ENCODE peak calls at places on chromosomes 12 and 14, in eight cellular contexts. One of them, this sample, is unnamed.

GRCh38 chr14:24411468-24412454 is 13.0 kb downstream of the NYNRIN start:
- DNase-seq in AML-193: peak; percentile 25
- DNase-seq in thoracic aorta: no peak
- DNase-seq in NCI-H460: peak; percentile 61
- DNase-seq in effector memory CD4-positive, alpha-beta T cell: no peak
- DNase-seq in neural crest cell: no peak
- DNase-seq in vagina: no peak
- DNase-seq in brain microvascular endothelial cell: peak; percentile 51
- DNase-seq in this sample: peak; percentile 60

GRCh38 chr12:50185496-50185895 is 18.3 kb upstream of the CERS5 start:
- DNase-seq in brain microvascular endothelial cell: no peak
- DNase-seq in effector memory CD4-positive, alpha-beta T cell: no peak
- DNase-seq in thoracic aorta: no peak
- DNase-seq in neural crest cell: no peak
- DNase-seq in AML-193: no peak
- DNase-seq in vagina: no peak
- DNase-seq in NCI-H460: no peak
- DNase-seq in this sample: no peak

GRCh38 chr14:71776463-71777359 is 155.5 kb upstream of the RGS6 start:
- DNase-seq in AML-193: no peak
- DNase-seq in thoracic aorta: no peak
- DNase-seq in brain microvascular endothelial cell: no peak
- DNase-seq in effector memory CD4-positive, alpha-beta T cell: no peak
- DNase-seq in NCI-H460: no peak
- DNase-seq in vagina: no peak
- DNase-seq in neural crest cell: no peak
- DNase-seq in this sample: no peak

GRCh38 chr12:23906329-23906728 is 43.1 kb downstream of the SOX5 start:
- DNase-seq in vagina: no peak
- DNase-seq in thoracic aorta: no peak
- DNase-seq in brain microvascular endothelial cell: peak; percentile 67
- DNase-seq in effector memory CD4-positive, alpha-beta T cell: no peak
- DNase-seq in AML-193: no peak
- DNase-seq in NCI-H460: peak; percentile 8
- DNase-seq in neural crest cell: peak; percentile 37
- DNase-seq in this sample: no peak

GRCh38 chr12:28378749-28379148 is 188.5 kb downstream of the CCDC91 start:
- DNase-seq in AML-193: no peak
- DNase-seq in effector memory CD4-positive, alpha-beta T cell: no peak
- DNase-seq in NCI-H460: no peak
- DNase-seq in vagina: no peak
- DNase-seq in thoracic aorta: no peak
- DNase-seq in brain microvascular endothelial cell: peak; percentile 14
- DNase-seq in neural crest cell: no peak
- DNase-seq in this sample: no peak

GRCh38 chr12:78959556-78959955 is 95.0 kb downstream of the SYT1 start:
- DNase-seq in NCI-H460: no peak
- DNase-seq in thoracic aorta: no peak
- DNase-seq in brain microvascular endothelial cell: no peak
- DNase-seq in neural crest cell: no peak
- DNase-seq in AML-193: no peak
- DNase-seq in vagina: no peak
- DNase-seq in effector memory CD4-positive, alpha-beta T cell: no peak
- DNase-seq in this sample: no peak

GRCh38 chr12:75724913-75725312 is 213.5 kb upstream of the KRR1 start:
- DNase-seq in effector memory CD4-positive, alpha-beta T cell: no peak
- DNase-seq in brain microvascular endothelial cell: peak; percentile 83
- DNase-seq in thoracic aorta: no peak
- DNase-seq in NCI-H460: no peak
- DNase-seq in AML-193: no peak
- DNase-seq in vagina: no peak
- DNase-seq in neural crest cell: no peak
- DNase-seq in this sample: peak; percentile 19

GRCh38 chr12:76568888-76569551 is 9.4 kb upstream of the OSBPL8 start:
- DNase-seq in AML-193: no peak
- DNase-seq in thoracic aorta: no peak
- DNase-seq in vagina: no peak
- DNase-seq in brain microvascular endothelial cell: no peak
- DNase-seq in effector memory CD4-positive, alpha-beta T cell: no peak
- DNase-seq in NCI-H460: no peak
- DNase-seq in neural crest cell: no peak
- DNase-seq in this sample: no peak

GRCh38 chr14:82009076-82009475 is 475.4 kb upstream of the SEL1L start:
- DNase-seq in NCI-H460: no peak
- DNase-seq in effector memory CD4-positive, alpha-beta T cell: no peak
- DNase-seq in brain microvascular endothelial cell: no peak
- DNase-seq in thoracic aorta: no peak
- DNase-seq in neural crest cell: no peak
- DNase-seq in AML-193: no peak
- DNase-seq in vagina: no peak
- DNase-seq in this sample: peak; percentile 22

GRCh38 chr12:104576980-104577925 is 120.5 kb downstream of the CHST11 start:
- DNase-seq in NCI-H460: no peak
- DNase-seq in brain microvascular endothelial cell: peak; percentile 90
- DNase-seq in effector memory CD4-positive, alpha-beta T cell: no peak
- DNase-seq in AML-193: no peak
- DNase-seq in thoracic aorta: no peak
- DNase-seq in vagina: no peak
- DNase-seq in neural crest cell: no peak
- DNase-seq in this sample: no peak

GRCh38 chr12:52316701-52317100 is 4.5 kb downstream of the KRT83 start:
- DNase-seq in vagina: no peak
- DNase-seq in effector memory CD4-positive, alpha-beta T cell: no peak
- DNase-seq in NCI-H460: no peak
- DNase-seq in neural crest cell: no peak
- DNase-seq in brain microvascular endothelial cell: no peak
- DNase-seq in AML-193: no peak
- DNase-seq in thoracic aorta: no peak
- DNase-seq in this sample: no peak

GRCh38 chr14:45201908-45202307 is 51.1 kb downstream of the MIS18BP1 start:
- DNase-seq in effector memory CD4-positive, alpha-beta T cell: no peak
- DNase-seq in thoracic aorta: no peak
- DNase-seq in brain microvascular endothelial cell: peak; percentile 3
- DNase-seq in NCI-H460: peak; percentile 4
- DNase-seq in neural crest cell: no peak
- DNase-seq in vagina: no peak
- DNase-seq in AML-193: peak; percentile 15
- DNase-seq in this sample: peak; percentile 47

GRCh38 chr12:42278116-42278485 is 40.1 kb upstream of the YAF2 start:
- DNase-seq in neural crest cell: no peak
- DNase-seq in NCI-H460: no peak
- DNase-seq in effector memory CD4-positive, alpha-beta T cell: no peak
- DNase-seq in AML-193: no peak
- DNase-seq in brain microvascular endothelial cell: no peak
- DNase-seq in vagina: no peak
- DNase-seq in thoracic aorta: no peak
- DNase-seq in this sample: no peak

GRCh38 chr14:50039734-50040400 is 76.5 kb downstream of the VCPKMT start:
- DNase-seq in vagina: no peak
- DNase-seq in NCI-H460: no peak
- DNase-seq in AML-193: peak; percentile 74
- DNase-seq in neural crest cell: no peak
- DNase-seq in effector memory CD4-positive, alpha-beta T cell: no peak
- DNase-seq in thoracic aorta: no peak
- DNase-seq in brain microvascular endothelial cell: peak; percentile 72
- DNase-seq in this sample: no peak

GRCh38 chr12:14827043-14827442 is 13.1 kb upstream of the SMCO3 start:
- DNase-seq in effector memory CD4-positive, alpha-beta T cell: no peak
- DNase-seq in brain microvascular endothelial cell: no peak
- DNase-seq in vagina: no peak
- DNase-seq in thoracic aorta: no peak
- DNase-seq in AML-193: no peak
- DNase-seq in NCI-H460: no peak
- DNase-seq in neural crest cell: no peak
- DNase-seq in this sample: no peak

GRCh38 chr12:73361156-73361866 is 1089.1 kb downstream of the TRHDE start:
- DNase-seq in vagina: no peak
- DNase-seq in effector memory CD4-positive, alpha-beta T cell: no peak
- DNase-seq in NCI-H460: no peak
- DNase-seq in AML-193: no peak
- DNase-seq in neural crest cell: no peak
- DNase-seq in brain microvascular endothelial cell: no peak
- DNase-seq in thoracic aorta: no peak
- DNase-seq in this sample: no peak

GRCh38 chr14:52885230-52885629 is 65.6 kb downstream of the FERMT2 start:
- DNase-seq in brain microvascular endothelial cell: no peak
- DNase-seq in AML-193: no peak
- DNase-seq in effector memory CD4-positive, alpha-beta T cell: no peak
- DNase-seq in neural crest cell: no peak
- DNase-seq in vagina: no peak
- DNase-seq in NCI-H460: no peak
- DNase-seq in thoracic aorta: no peak
- DNase-seq in this sample: no peak

GRCh38 chr14:68643673-68644072 is 149.2 kb downstream of the ZFP36L1 start:
- DNase-seq in vagina: no peak
- DNase-seq in NCI-H460: no peak
- DNase-seq in brain microvascular endothelial cell: no peak
- DNase-seq in effector memory CD4-positive, alpha-beta T cell: no peak
- DNase-seq in thoracic aorta: no peak
- DNase-seq in neural crest cell: no peak
- DNase-seq in AML-193: no peak
- DNase-seq in this sample: no peak

GRCh38 chr12:1306817-1307216 is 287.6 kb downstream of the FBXL14 start:
- DNase-seq in brain microvascular endothelial cell: no peak
- DNase-seq in NCI-H460: no peak
- DNase-seq in AML-193: no peak
- DNase-seq in vagina: no peak
- DNase-seq in thoracic aorta: no peak
- DNase-seq in effector memory CD4-positive, alpha-beta T cell: no peak
- DNase-seq in neural crest cell: no peak
- DNase-seq in this sample: no peak

GRCh38 chr12:118548887-118549286 is 172.5 kb downstream of the SUDS3 start:
- DNase-seq in brain microvascular endothelial cell: no peak
- DNase-seq in thoracic aorta: no peak
- DNase-seq in AML-193: no peak
- DNase-seq in vagina: peak; percentile 22
- DNase-seq in effector memory CD4-positive, alpha-beta T cell: no peak
- DNase-seq in neural crest cell: no peak
- DNase-seq in NCI-H460: no peak
- DNase-seq in this sample: no peak

GRCh38 chr12:123075591-123076171 is 75.2 kb downstream of the PITPNM2 start:
- DNase-seq in thoracic aorta: no peak
- DNase-seq in brain microvascular endothelial cell: no peak
- DNase-seq in vagina: no peak
- DNase-seq in neural crest cell: peak; percentile 18
- DNase-seq in AML-193: no peak
- DNase-seq in NCI-H460: no peak
- DNase-seq in effector memory CD4-positive, alpha-beta T cell: peak; percentile 49
- DNase-seq in this sample: no peak

GRCh38 chr14:53630336-53630735 is 326.3 kb downstream of the BMP4 start:
- DNase-seq in thoracic aorta: no peak
- DNase-seq in vagina: no peak
- DNase-seq in effector memory CD4-positive, alpha-beta T cell: no peak
- DNase-seq in brain microvascular endothelial cell: no peak
- DNase-seq in NCI-H460: no peak
- DNase-seq in neural crest cell: no peak
- DNase-seq in AML-193: no peak
- DNase-seq in this sample: no peak

GRCh38 chr12:130240831-130241590 is 78.7 kb downstream of the FZD10 start:
- DNase-seq in thoracic aorta: no peak
- DNase-seq in vagina: no peak
- DNase-seq in AML-193: no peak
- DNase-seq in NCI-H460: no peak
- DNase-seq in brain microvascular endothelial cell: no peak
- DNase-seq in neural crest cell: no peak
- DNase-seq in effector memory CD4-positive, alpha-beta T cell: no peak
- DNase-seq in this sample: no peak

GRCh38 chr14:59292028-59292427 is 103.6 kb downstream of the DAAM1 start:
- DNase-seq in brain microvascular endothelial cell: no peak
- DNase-seq in NCI-H460: no peak
- DNase-seq in thoracic aorta: no peak
- DNase-seq in effector memory CD4-positive, alpha-beta T cell: no peak
- DNase-seq in neural crest cell: no peak
- DNase-seq in AML-193: no peak
- DNase-seq in vagina: no peak
- DNase-seq in this sample: no peak

GRCh38 chr12:2794261-2794735 is 472 bp upstream of the FKBP4 start:
- DNase-seq in effector memory CD4-positive, alpha-beta T cell: no peak
- DNase-seq in vagina: no peak
- DNase-seq in neural crest cell: no peak
- DNase-seq in brain microvascular endothelial cell: peak; percentile 22
- DNase-seq in AML-193: no peak
- DNase-seq in NCI-H460: no peak
- DNase-seq in thoracic aorta: no peak
- DNase-seq in this sample: peak; percentile 29

GRCh38 chr14:74324945-74325361 is 22.2 kb upstream of the ABCD4 start:
- DNase-seq in brain microvascular endothelial cell: peak; percentile 2
- DNase-seq in neural crest cell: peak; percentile 14
- DNase-seq in AML-193: peak; percentile 51
- DNase-seq in vagina: no peak
- DNase-seq in thoracic aorta: no peak
- DNase-seq in effector memory CD4-positive, alpha-beta T cell: no peak
- DNase-seq in NCI-H460: peak; percentile 21
- DNase-seq in this sample: no peak

GRCh38 chr14:92684801-92685560 is 63.4 kb downstream of the LGMN start:
- DNase-seq in effector memory CD4-positive, alpha-beta T cell: no peak
- DNase-seq in thoracic aorta: no peak
- DNase-seq in vagina: no peak
- DNase-seq in brain microvascular endothelial cell: no peak
- DNase-seq in neural crest cell: no peak
- DNase-seq in AML-193: no peak
- DNase-seq in NCI-H460: no peak
- DNase-seq in this sample: no peak

GRCh38 chr12:52228931-52229330 is 4.1 kb upstream of the KRT7 start:
- DNase-seq in vagina: no peak
- DNase-seq in thoracic aorta: no peak
- DNase-seq in effector memory CD4-positive, alpha-beta T cell: no peak
- DNase-seq in AML-193: no peak
- DNase-seq in brain microvascular endothelial cell: no peak
- DNase-seq in neural crest cell: no peak
- DNase-seq in NCI-H460: no peak
- DNase-seq in this sample: no peak

GRCh38 chr12:49403887-49404517 is 36.7 kb downstream of the SPATS2 start:
- DNase-seq in brain microvascular endothelial cell: no peak
- DNase-seq in thoracic aorta: no peak
- DNase-seq in AML-193: no peak
- DNase-seq in neural crest cell: no peak
- DNase-seq in effector memory CD4-positive, alpha-beta T cell: no peak
- DNase-seq in NCI-H460: no peak
- DNase-seq in vagina: no peak
- DNase-seq in this sample: no peak

GRCh38 chr14:31362746-31363145 is 57.6 kb downstream of the HEATR5A start:
- DNase-seq in AML-193: no peak
- DNase-seq in NCI-H460: no peak
- DNase-seq in vagina: no peak
- DNase-seq in thoracic aorta: no peak
- DNase-seq in effector memory CD4-positive, alpha-beta T cell: no peak
- DNase-seq in neural crest cell: no peak
- DNase-seq in brain microvascular endothelial cell: no peak
- DNase-seq in this sample: no peak

GRCh38 chr12:93509506-93509905 is 42.2 kb downstream of the MRPL42 start:
- DNase-seq in brain microvascular endothelial cell: no peak
- DNase-seq in vagina: no peak
- DNase-seq in AML-193: no peak
- DNase-seq in thoracic aorta: no peak
- DNase-seq in NCI-H460: no peak
- DNase-seq in neural crest cell: no peak
- DNase-seq in effector memory CD4-positive, alpha-beta T cell: no peak
- DNase-seq in this sample: no peak

GRCh38 chr12:14275111-14275510 is 90.4 kb upstream of the ATF7IP start:
- DNase-seq in AML-193: no peak
- DNase-seq in NCI-H460: no peak
- DNase-seq in effector memory CD4-positive, alpha-beta T cell: no peak
- DNase-seq in vagina: no peak
- DNase-seq in thoracic aorta: no peak
- DNase-seq in neural crest cell: no peak
- DNase-seq in brain microvascular endothelial cell: no peak
- DNase-seq in this sample: no peak

GRCh38 chr12:121376754-121377697 is 22.9 kb upstream of the RNF34 start:
- DNase-seq in AML-193: no peak
- DNase-seq in vagina: no peak
- DNase-seq in effector memory CD4-positive, alpha-beta T cell: no peak
- DNase-seq in thoracic aorta: no peak
- DNase-seq in brain microvascular endothelial cell: no peak
- DNase-seq in NCI-H460: no peak
- DNase-seq in neural crest cell: no peak
- DNase-seq in this sample: no peak

GRCh38 chr14:99260652-99261551 is 11.1 kb downstream of the BCL11B start:
- DNase-seq in brain microvascular endothelial cell: no peak
- DNase-seq in NCI-H460: no peak
- DNase-seq in effector memory CD4-positive, alpha-beta T cell: peak; percentile 63
- DNase-seq in neural crest cell: no peak
- DNase-seq in thoracic aorta: no peak
- DNase-seq in vagina: no peak
- DNase-seq in AML-193: no peak
- DNase-seq in this sample: no peak